ENCODE peak calls at places on chromosomes 4 and X, in eight cellular contexts. O is HL-60; P is cardiac muscle cell; H is effector memory CD4-positive, alpha-beta T cell; B is sigmoid colon; E is mucosa of descending colon; G is astrocyte of the spinal cord; V is cardiac fibroblast. F is an unnamed sample.

GRCh38 chrX:28188526-28188925 is 207.3 kb upstream of the DCAF8L1 start:
- DNase-seq in E (no peak), G (no peak), B (no peak), P (no peak), O (no peak), V (no peak), H (no peak), F (no peak)

GRCh38 chr4:142416711-142417275 is 429.3 kb downstream of the INPP4B start:
- DNase-seq in E (no peak), B (no peak), H (no peak), V (peak), O (no peak), P (no peak), G (no peak), F (no peak)

GRCh38 chr4:55617587-55618197 is 18.4 kb downstream of the NMU start:
- DNase-seq in G (no peak), H (no peak), B (no peak), P (no peak), O (no peak), V (no peak), E (no peak), F (no peak)

GRCh38 chr4:54384563-54384962 is 155.5 kb downstream of the PDGFRA start:
- DNase-seq in O (no peak), H (no peak), E (no peak), G (peak), B (no peak), P (peak), V (peak), F (no peak)

GRCh38 chr4:109915385-109916002 is 2.8 kb downstream of the EGF start:
- DNase-seq in O (no peak), V (no peak), E (no peak), P (no peak), G (no peak), H (no peak), B (no peak), F (no peak)

GRCh38 chr4:131764730-131765129 is 1384.4 kb upstream of the PCDH10 start:
- DNase-seq in G (no peak), V (no peak), H (no peak), E (no peak), P (no peak), B (no peak), O (no peak), F (no peak)

GRCh38 chrX:135454816-135455215 is 33.1 kb downstream of the SMIM10L2A start:
- DNase-seq in O (no peak), E (no peak), P (no peak), H (no peak), V (peak), G (no peak), B (no peak), F (no peak)

GRCh38 chrX:102765217-102765616 is 44.7 kb downstream of the GPRASP3 start:
- DNase-seq in O (no peak), B (peak), V (peak), G (peak), H (no peak), E (no peak), P (no peak), F (peak)

GRCh38 chr4:113901994-113902787 is 77.3 kb downstream of the ARSJ start:
- DNase-seq in O (no peak), H (peak), V (no peak), B (no peak), P (no peak), E (peak), G (no peak), F (no peak)

GRCh38 chrX:44898411-44899221 is 25.6 kb downstream of the KDM6A start:
- DNase-seq in E (no peak), G (no peak), O (no peak), B (no peak), V (no peak), H (no peak), P (no peak), F (no peak)

GRCh38 chr4:124157781-124158180 is 554.8 kb downstream of the ANKRD50 start:
- DNase-seq in O (no peak), V (no peak), E (no peak), P (peak), B (no peak), H (no peak), G (no peak), F (no peak)

GRCh38 chr4:145843651-145844050 is 95.0 kb downstream of the ZNF827 start:
- DNase-seq in G (no peak), E (no peak), B (no peak), O (no peak), H (no peak), V (no peak), P (no peak), F (no peak)

GRCh38 chr4:112238833-112239232 is 7.2 kb downstream of the AP1AR start:
- DNase-seq in O (no peak), G (no peak), V (no peak), P (no peak), B (no peak), E (no peak), H (no peak), F (no peak)

DNA sequence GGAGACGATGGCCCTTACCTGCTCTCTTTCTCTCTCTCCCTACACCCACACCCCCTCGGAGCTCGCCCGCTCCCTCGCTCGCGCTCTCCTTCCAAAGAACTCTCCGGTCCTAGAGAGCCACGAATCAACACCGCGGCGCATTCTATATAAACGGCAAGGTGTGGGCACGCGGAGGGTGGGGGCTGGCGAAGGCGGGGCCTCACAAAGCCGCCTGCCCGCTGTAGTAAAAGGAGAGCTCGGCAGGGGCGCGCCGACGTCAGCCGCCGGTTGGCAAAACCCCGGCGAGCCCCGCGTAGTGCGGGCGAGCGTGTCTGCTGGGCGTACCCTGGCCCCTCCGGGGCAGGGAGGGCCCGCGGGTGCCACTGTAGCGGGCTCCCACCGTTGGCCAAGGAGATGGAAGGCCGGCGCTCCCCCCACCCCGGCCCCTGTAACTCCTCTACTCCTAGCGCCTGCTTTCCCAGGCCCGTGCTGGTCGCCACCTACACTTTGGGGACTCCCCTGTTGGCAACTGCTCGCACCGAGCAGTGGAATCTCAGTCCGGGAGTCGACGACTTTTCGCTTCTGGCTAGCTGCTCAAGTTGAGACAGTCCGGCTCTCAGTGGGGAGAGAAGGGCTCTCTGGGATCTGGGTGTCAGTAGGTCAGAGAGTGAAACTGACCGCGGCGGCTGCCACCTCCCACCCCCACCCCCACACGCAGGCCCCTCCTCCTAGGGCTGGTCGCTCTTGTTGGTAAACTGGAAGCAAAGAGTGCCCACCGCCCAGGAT is 325.5 kb upstream of the F9 start:
- DNase-seq in E (peak), P (peak), B (peak), V (no peak), O (no peak), G (no peak), H (no peak), F (no peak)
- H3K4me3 ChIP-seq in E (no peak), P (peak), B (peak), V (peak), O (peak), G (peak), H (no peak), F (peak)

DNA sequence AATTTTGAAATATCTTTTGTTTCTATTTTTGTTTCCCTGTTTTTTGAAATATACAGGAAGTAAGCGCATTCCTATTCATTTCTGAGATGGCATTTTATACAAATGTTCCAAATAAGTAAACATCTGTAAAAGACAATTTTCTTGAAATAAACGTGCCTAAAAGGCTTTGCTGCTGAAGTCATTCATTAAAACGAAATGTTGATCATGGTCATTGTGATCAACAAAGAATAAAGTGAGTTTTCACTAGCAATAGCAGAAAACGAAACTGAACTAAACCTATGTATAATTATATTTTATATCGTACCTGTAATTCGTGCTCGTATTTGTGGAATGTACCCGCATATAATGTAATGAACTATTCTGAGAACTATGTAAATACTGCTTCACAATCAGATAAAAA is 221.2 kb downstream of the MGST2 start:
- DNase-seq in V (no peak), P (no peak), B (no peak), E (no peak), O (no peak), H (no peak), G (no peak), F (no peak)
- H3K4me3 ChIP-seq in V (no peak), P (no peak), B (peak), E (no peak), O (no peak), H (no peak), G (no peak), F (no peak)

GRCh38 chr4:122855491-122855890 is 28.9 kb downstream of the FGF2 start:
- DNase-seq in G (no peak), P (no peak), V (no peak), H (no peak), B (no peak), O (no peak), E (no peak), F (no peak)
- H3K4me3 ChIP-seq in G (no peak), P (no peak), V (no peak), H (no peak), B (no peak), O (no peak), E (no peak), F (no peak)

GRCh38 chr4:144674711-144675110 is 28.8 kb downstream of the HHIP start:
- DNase-seq in B (no peak), P (no peak), G (no peak), H (no peak), O (no peak), V (no peak), E (no peak), F (no peak)
- H3K4me3 ChIP-seq in B (no peak), P (no peak), G (no peak), H (no peak), O (no peak), V (no peak), E (no peak), F (no peak)

GRCh38 chr4:73589887-73590801 is 30.1 kb downstream of the RASSF6 start:
- DNase-seq in G (no peak), E (no peak), V (peak), H (no peak), P (no peak), O (no peak), B (no peak), F (no peak)
- H3K4me3 ChIP-seq in G (no peak), E (no peak), V (no peak), H (no peak), P (no peak), O (no peak), B (no peak), F (no peak)

GRCh38 chr4:39154009-39154408 is 28.3 kb upstream of the WDR19 start:
- DNase-seq in V (no peak), O (no peak), P (no peak), G (no peak), H (no peak), E (no peak), B (no peak), F (no peak)

DNA sequence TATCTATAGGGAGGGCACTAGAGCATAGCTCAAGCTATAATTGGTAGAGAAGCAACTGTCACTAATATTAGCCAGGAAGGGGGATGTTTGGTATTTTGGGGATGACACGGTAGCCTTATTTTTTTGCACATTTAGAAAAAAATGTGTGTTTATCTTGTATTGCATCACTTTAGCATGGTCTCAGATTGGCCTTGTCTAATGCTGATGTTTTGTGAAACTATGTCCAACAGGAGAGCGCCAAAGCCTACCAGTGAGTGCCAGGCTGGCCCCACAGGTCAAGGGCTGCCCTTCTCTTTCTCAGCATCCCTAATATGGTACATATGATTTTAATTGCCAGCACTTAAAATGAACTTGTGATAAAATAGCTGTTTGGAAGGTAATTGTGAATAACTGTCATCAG is 24.8 kb upstream of the WDR19 start:
- DNase-seq in V (no peak), G (no peak), B (no peak), E (no peak), P (no peak), O (no peak), H (no peak), F (no peak)
- H3K4me3 ChIP-seq in V (no peak), G (no peak), B (no peak), E (no peak), P (no peak), O (no peak), H (no peak), F (no peak)

GRCh38 chr4:180798016-180798574 is 1445.1 kb upstream of the TENM3 start:
- DNase-seq in P (no peak), B (no peak), H (no peak), E (no peak), G (no peak), V (no peak), O (no peak), F (no peak)
- H3K4me3 ChIP-seq in P (no peak), B (no peak), H (no peak), E (no peak), G (no peak), V (no peak), O (no peak), F (no peak)